ENCODE peak calls at places on chromosomes 11 and 22, in seven cellular contexts. T is Daoy; I is activated naive CD4-positive, alpha-beta T cell treated with Interleukin-2 at 50 U/mL for 16 hours; K is ELF-1; X is MV-4-11; F is fibroblast of mammary gland; Q is NCI-H226. L is an unnamed sample.

GRCh38 chr11:27241316-27242122 is 121.5 kb downstream of the CCDC34 start:
- DNase-seq in Q (peak), I (no peak), T (peak), X (no peak), K (no peak), F (peak), L (peak)

GRCh38 chr11:64729851-64730382 is 6.9 kb upstream of the NRXN2 start:
- DNase-seq in T (peak), Q (no peak), F (no peak), K (peak), I (no peak), X (peak), L (no peak)

GRCh38 chr11:123020968-123021367 is 39.3 kb upstream of the BSX start:
- DNase-seq in I (peak), X (peak), K (peak), Q (peak), T (peak), F (peak), L (peak)

GRCh38 chr22:38305481-38306448 is 11.5 kb downstream of the CSNK1E start:
- DNase-seq in F (peak), I (peak), X (peak), T (no peak), K (peak), Q (no peak), L (no peak)

GRCh38 chr22:37435970-37436603 is 8.8 kb upstream of the ELFN2 start:
- DNase-seq in Q (no peak), I (no peak), X (no peak), K (no peak), F (no peak), T (no peak), L (no peak)

GRCh38 chr11:2843551-2843950 is 42.0 kb downstream of the CDKN1C start:
- DNase-seq in I (no peak), F (no peak), T (no peak), K (no peak), X (no peak), Q (no peak), L (no peak)

GRCh38 chr22:20153945-20154344 is 3.1 kb upstream of the CCDC188 start:
- DNase-seq in Q (no peak), X (no peak), T (no peak), I (no peak), F (no peak), K (peak), L (no peak)

GRCh38 chr22:41968601-41969000 is 642 bp upstream of the SEPTIN3 start:
- DNase-seq in K (no peak), I (no peak), T (peak), F (no peak), Q (peak), X (no peak), L (no peak)

GRCh38 chr22:24146791-24147353 is 34.4 kb upstream of the SUSD2 start:
- DNase-seq in T (peak), X (no peak), I (no peak), F (peak), K (no peak), Q (peak), L (peak)

GRCh38 chr11:68313574-68314202 is 1.3 kb downstream of the LRP5 start:
- DNase-seq in X (no peak), F (peak), I (no peak), K (peak), T (peak), Q (no peak), L (no peak)

GRCh38 chr11:69000831-69001245 is 12.2 kb downstream of the MRGPRF start:
- DNase-seq in I (no peak), Q (peak), K (no peak), X (no peak), T (peak), F (peak), L (peak)

GRCh38 chr11:117191680-117192400 is 7.3 kb upstream of the TAGLN start:
- DNase-seq in T (no peak), X (no peak), Q (no peak), I (no peak), K (no peak), F (no peak), L (no peak)

GRCh38 chr11:113161671-113162589 is 152.5 kb upstream of the TTC12 start:
- DNase-seq in X (no peak), T (no peak), K (no peak), F (no peak), Q (no peak), I (no peak), L (no peak)

GRCh38 chr11:76169473-76169881 is 36.8 kb downstream of the WNT11 start:
- DNase-seq in T (no peak), I (no peak), F (no peak), Q (peak), K (peak), X (no peak), L (no peak)

GRCh38 chr11:15695096-15695721 is 580.5 kb downstream of the INSC start:
- DNase-seq in X (no peak), I (no peak), T (no peak), K (no peak), F (no peak), Q (no peak), L (no peak)

GRCh38 chr22:20033045-20033706 is 12.3 kb downstream of the TANGO2 start:
- DNase-seq in Q (no peak), I (no peak), K (no peak), T (no peak), F (no peak), X (no peak), L (no peak)

GRCh38 chr11:62919476-62919875 is 1.7 kb downstream of the CHRM1 start:
- DNase-seq in K (no peak), T (no peak), Q (no peak), X (no peak), I (no peak), F (no peak), L (no peak)